ENCODE peak calls at places on chromosomes 5 and 9, in four cellular contexts. H is transverse colon; B is SW480; Q is activated CD8-positive, alpha-beta memory T cell treated with anti-CD3 and anti-CD28 coated beads for 24 hours. T is an unnamed sample.

GRCh38 chr9:7408845-7409244 is 390.7 kb downstream of the DMAC1 start:
- DNase-seq in H (no peak), B (no peak), Q (no peak), T (no peak)

GRCh38 chr9:137026828-137027227 is 1.2 kb downstream of the ABCA2 start:
- DNase-seq in B (no peak), Q (no peak), H (no peak), T (no peak)

GRCh38 chr9:129069128-129069824 is 11.6 kb upstream of the DOLPP1 start:
- DNase-seq in B (peak), H (peak), Q (peak), T (peak)

GRCh38 chr9:136438909-136439549 is 616 bp downstream of the INPP5E start:
- DNase-seq in B (peak), Q (peak), H (peak), T (no peak)

GRCh38 chr9:91305596-91305995 is 56.1 kb downstream of the AUH start:
- DNase-seq in H (no peak), B (no peak), Q (no peak), T (no peak)

GRCh38 chr5:154367101-154367500 is 78.7 kb upstream of the SAP30L start:
- DNase-seq in B (no peak), H (no peak), Q (no peak), T (no peak)

GRCh38 chr9:129665008-129665771 is at the start of gene PRRX2:
- DNase-seq in H (no peak), Q (peak), B (no peak), T (no peak)

GRCh38 chr9:101711330-101711941 is 27.0 kb downstream of the GRIN3A start:
- DNase-seq in Q (peak), H (no peak), B (no peak), T (no peak)

T was measured in KG1.